ENCODE peak calls at places on chromosome 22, in five cellular contexts. One of them, this sample, is unnamed.
A peak's percentile ranks its signal among the peaks of the same experiment; 100 is the strongest.

GRCh38 chr22:19383292-19383691 is 48.2 kb downstream of the HIRA start:
- DNase-seq in pons: no peak
- DNase-seq in neural crest cell: no peak
- DNase-seq in OCI-LY7: no peak
- DNase-seq in stimulated activated CD8-positive, alpha-beta memory T cell treated with anti-CD3 and anti-CD28 coated beads, Interleukin-7, amount 100 ng/mL, for 1 hour: no peak
- DNase-seq in this sample: no peak

GRCh38 chr22:25197335-25197734 is 2.3 kb upstream of the CRYBB3 start:
- DNase-seq in pons: no peak
- DNase-seq in neural crest cell: no peak
- DNase-seq in OCI-LY7: no peak
- DNase-seq in stimulated activated CD8-positive, alpha-beta memory T cell treated with anti-CD3 and anti-CD28 coated beads, Interleukin-7, amount 100 ng/mL, for 1 hour: no peak
- DNase-seq in this sample: no peak

GRCh38 chr22:39243443-39244072 is 1.2 kb downstream of the PDGFB start:
- DNase-seq in pons: no peak
- DNase-seq in neural crest cell: no peak
- DNase-seq in OCI-LY7: no peak
- DNase-seq in stimulated activated CD8-positive, alpha-beta memory T cell treated with anti-CD3 and anti-CD28 coated beads, Interleukin-7, amount 100 ng/mL, for 1 hour: no peak
- DNase-seq in this sample: peak; percentile 51

GRCh38 chr22:49368221-49368975 is 459.3 kb downstream of the BRD1 start:
- DNase-seq in pons: no peak
- DNase-seq in neural crest cell: no peak
- DNase-seq in OCI-LY7: no peak
- DNase-seq in stimulated activated CD8-positive, alpha-beta memory T cell treated with anti-CD3 and anti-CD28 coated beads, Interleukin-7, amount 100 ng/mL, for 1 hour: no peak
- DNase-seq in this sample: no peak

GRCh38 chr22:20224917-20225692 is 43.0 kb downstream of the RTN4R start:
- DNase-seq in pons: no peak
- DNase-seq in neural crest cell: no peak
- DNase-seq in OCI-LY7: no peak
- DNase-seq in stimulated activated CD8-positive, alpha-beta memory T cell treated with anti-CD3 and anti-CD28 coated beads, Interleukin-7, amount 100 ng/mL, for 1 hour: no peak
- DNase-seq in this sample: no peak

GRCh38 chr22:42366815-42367581 is 65.2 kb downstream of the NFAM1 start:
- DNase-seq in pons: peak; percentile 73
- DNase-seq in neural crest cell: no peak
- DNase-seq in OCI-LY7: no peak
- DNase-seq in stimulated activated CD8-positive, alpha-beta memory T cell treated with anti-CD3 and anti-CD28 coated beads, Interleukin-7, amount 100 ng/mL, for 1 hour: no peak
- DNase-seq in this sample: no peak

GRCh38 chr22:19821523-19822300 is 33.0 kb downstream of the GNB1L start:
- DNase-seq in pons: no peak
- DNase-seq in neural crest cell: no peak
- DNase-seq in OCI-LY7: no peak
- DNase-seq in stimulated activated CD8-positive, alpha-beta memory T cell treated with anti-CD3 and anti-CD28 coated beads, Interleukin-7, amount 100 ng/mL, for 1 hour: no peak
- DNase-seq in this sample: peak; percentile 19

GRCh38 chr22:45932066-45932465 is 44.9 kb downstream of the WNT7B start:
- DNase-seq in pons: no peak
- DNase-seq in neural crest cell: no peak
- DNase-seq in OCI-LY7: no peak
- DNase-seq in stimulated activated CD8-positive, alpha-beta memory T cell treated with anti-CD3 and anti-CD28 coated beads, Interleukin-7, amount 100 ng/mL, for 1 hour: no peak
- DNase-seq in this sample: no peak

GRCh38 chr22:28441720-28442263 is 237.8 kb downstream of the TTC28 start:
- DNase-seq in pons: peak; percentile 39
- DNase-seq in neural crest cell: no peak
- DNase-seq in OCI-LY7: no peak
- DNase-seq in stimulated activated CD8-positive, alpha-beta memory T cell treated with anti-CD3 and anti-CD28 coated beads, Interleukin-7, amount 100 ng/mL, for 1 hour: no peak
- DNase-seq in this sample: no peak

GRCh38 chr22:35973388-35973787 is 55.2 kb downstream of the RBFOX2 start:
- DNase-seq in pons: no peak
- DNase-seq in neural crest cell: no peak
- DNase-seq in OCI-LY7: no peak
- DNase-seq in stimulated activated CD8-positive, alpha-beta memory T cell treated with anti-CD3 and anti-CD28 coated beads, Interleukin-7, amount 100 ng/mL, for 1 hour: no peak
- DNase-seq in this sample: no peak

GRCh38 chr22:29861672-29862297 is 21.2 kb upstream of the MTMR3 start:
- DNase-seq in pons: no peak
- DNase-seq in neural crest cell: no peak
- DNase-seq in OCI-LY7: no peak
- DNase-seq in stimulated activated CD8-positive, alpha-beta memory T cell treated with anti-CD3 and anti-CD28 coated beads, Interleukin-7, amount 100 ng/mL, for 1 hour: no peak
- DNase-seq in this sample: no peak

GRCh38 chr22:44268431-44269116 is 44.2 kb downstream of the SHISAL1 start:
- DNase-seq in pons: no peak
- DNase-seq in neural crest cell: no peak
- DNase-seq in OCI-LY7: no peak
- DNase-seq in stimulated activated CD8-positive, alpha-beta memory T cell treated with anti-CD3 and anti-CD28 coated beads, Interleukin-7, amount 100 ng/mL, for 1 hour: no peak
- DNase-seq in this sample: no peak

GRCh38 chr22:42171417-42171816 is 40.8 kb upstream of the CYP2D6 start:
- DNase-seq in pons: no peak
- DNase-seq in neural crest cell: no peak
- DNase-seq in OCI-LY7: no peak
- DNase-seq in stimulated activated CD8-positive, alpha-beta memory T cell treated with anti-CD3 and anti-CD28 coated beads, Interleukin-7, amount 100 ng/mL, for 1 hour: no peak
- DNase-seq in this sample: no peak

GRCh38 chr22:50438305-50439275 is 36.2 kb downstream of the SBF1 start:
- DNase-seq in pons: no peak
- DNase-seq in neural crest cell: no peak
- DNase-seq in OCI-LY7: no peak
- DNase-seq in stimulated activated CD8-positive, alpha-beta memory T cell treated with anti-CD3 and anti-CD28 coated beads, Interleukin-7, amount 100 ng/mL, for 1 hour: no peak
- DNase-seq in this sample: no peak

GRCh38 chr22:22408731-22409696 is 99.5 kb downstream of the ZNF280B start:
- DNase-seq in pons: peak; percentile 37
- DNase-seq in neural crest cell: peak; percentile 35
- DNase-seq in OCI-LY7: peak; percentile 87
- DNase-seq in stimulated activated CD8-positive, alpha-beta memory T cell treated with anti-CD3 and anti-CD28 coated beads, Interleukin-7, amount 100 ng/mL, for 1 hour: no peak
- DNase-seq in this sample: no peak

GRCh38 chr22:48489551-48490512 is 1337.8 kb downstream of the BRD1 start:
- DNase-seq in pons: no peak
- DNase-seq in neural crest cell: peak; percentile 29
- DNase-seq in OCI-LY7: no peak
- DNase-seq in stimulated activated CD8-positive, alpha-beta memory T cell treated with anti-CD3 and anti-CD28 coated beads, Interleukin-7, amount 100 ng/mL, for 1 hour: no peak
- DNase-seq in this sample: no peak

GRCh38 chr22:46583571-46583970 is 36.6 kb upstream of the GRAMD4 start:
- DNase-seq in pons: no peak
- DNase-seq in neural crest cell: no peak
- DNase-seq in OCI-LY7: no peak
- DNase-seq in stimulated activated CD8-positive, alpha-beta memory T cell treated with anti-CD3 and anti-CD28 coated beads, Interleukin-7, amount 100 ng/mL, for 1 hour: no peak
- DNase-seq in this sample: no peak

GRCh38 chr22:23815781-23816551 is 22.8 kb downstream of the DERL3 start:
- DNase-seq in pons: peak; percentile 65
- DNase-seq in neural crest cell: no peak
- DNase-seq in OCI-LY7: no peak
- DNase-seq in stimulated activated CD8-positive, alpha-beta memory T cell treated with anti-CD3 and anti-CD28 coated beads, Interleukin-7, amount 100 ng/mL, for 1 hour: no peak
- DNase-seq in this sample: no peak

GRCh38 chr22:31637375-31637937 is 24.6 kb downstream of the PISD start:
- DNase-seq in pons: peak; percentile 19
- DNase-seq in neural crest cell: no peak
- DNase-seq in OCI-LY7: peak; percentile 53
- DNase-seq in stimulated activated CD8-positive, alpha-beta memory T cell treated with anti-CD3 and anti-CD28 coated beads, Interleukin-7, amount 100 ng/mL, for 1 hour: no peak
- DNase-seq in this sample: no peak

GRCh38 chr22:36238348-36239149 is 778 bp downstream of the APOL2 start:
- DNase-seq in pons: peak; percentile 34
- DNase-seq in neural crest cell: no peak
- DNase-seq in OCI-LY7: peak; percentile 4
- DNase-seq in stimulated activated CD8-positive, alpha-beta memory T cell treated with anti-CD3 and anti-CD28 coated beads, Interleukin-7, amount 100 ng/mL, for 1 hour: no peak
- DNase-seq in this sample: peak; percentile 41

GRCh38 chr22:44289429-44290171 is 23.2 kb downstream of the SHISAL1 start:
- DNase-seq in pons: no peak
- DNase-seq in neural crest cell: peak; percentile 68
- DNase-seq in OCI-LY7: no peak
- DNase-seq in stimulated activated CD8-positive, alpha-beta memory T cell treated with anti-CD3 and anti-CD28 coated beads, Interleukin-7, amount 100 ng/mL, for 1 hour: no peak
- DNase-seq in this sample: no peak

GRCh38 chr22:49957826-49958461 is 2.6 kb upstream of the PIM3 start:
- DNase-seq in pons: no peak
- DNase-seq in neural crest cell: no peak
- DNase-seq in OCI-LY7: no peak
- DNase-seq in stimulated activated CD8-positive, alpha-beta memory T cell treated with anti-CD3 and anti-CD28 coated beads, Interleukin-7, amount 100 ng/mL, for 1 hour: no peak
- DNase-seq in this sample: no peak

GRCh38 chr22:18114976-18115652 is 4.5 kb downstream of the TUBA8 start:
- DNase-seq in pons: no peak
- DNase-seq in neural crest cell: no peak
- DNase-seq in OCI-LY7: no peak
- DNase-seq in stimulated activated CD8-positive, alpha-beta memory T cell treated with anti-CD3 and anti-CD28 coated beads, Interleukin-7, amount 100 ng/mL, for 1 hour: no peak
- DNase-seq in this sample: no peak

GRCh38 chr22:19815823-19816290 is 38.8 kb downstream of the GNB1L start:
- DNase-seq in pons: no peak
- DNase-seq in neural crest cell: no peak
- DNase-seq in OCI-LY7: no peak
- DNase-seq in stimulated activated CD8-positive, alpha-beta memory T cell treated with anti-CD3 and anti-CD28 coated beads, Interleukin-7, amount 100 ng/mL, for 1 hour: no peak
- DNase-seq in this sample: no peak

GRCh38 chr22:20464096-20464614 is 26.5 kb upstream of the SCARF2 start:
- DNase-seq in pons: no peak
- DNase-seq in neural crest cell: no peak
- DNase-seq in OCI-LY7: peak; percentile 52
- DNase-seq in stimulated activated CD8-positive, alpha-beta memory T cell treated with anti-CD3 and anti-CD28 coated beads, Interleukin-7, amount 100 ng/mL, for 1 hour: no peak
- DNase-seq in this sample: peak; percentile 68

GRCh38 chr22:23218867-23219251 is 38.5 kb downstream of the BCR start:
- DNase-seq in pons: no peak
- DNase-seq in neural crest cell: peak; percentile 18
- DNase-seq in OCI-LY7: peak; percentile 66
- DNase-seq in stimulated activated CD8-positive, alpha-beta memory T cell treated with anti-CD3 and anti-CD28 coated beads, Interleukin-7, amount 100 ng/mL, for 1 hour: no peak
- DNase-seq in this sample: no peak

GRCh38 chr22:36734171-36735058 is 30.9 kb upstream of the CACNG2 start:
- DNase-seq in pons: peak; percentile 24
- DNase-seq in neural crest cell: no peak
- DNase-seq in OCI-LY7: no peak
- DNase-seq in stimulated activated CD8-positive, alpha-beta memory T cell treated with anti-CD3 and anti-CD28 coated beads, Interleukin-7, amount 100 ng/mL, for 1 hour: no peak
- DNase-seq in this sample: no peak

This sample was measured in activated naive CD8-positive, alpha-beta T cell treated with anti-CD3 and anti-CD28 coated beads, Interleukin-2, amount 10 ng/mL, durations not matched to agents 7 days and 5 days.